ENCODE peak calls at places on chromosomes 3 and 15, in four cellular contexts. S is A549, L is K562, X is HepG2. B is an unnamed sample.

GRCh38 chr3:109640146-109640652 is 302.9 kb upstream of the DPPA4 start:
- DNase-seq in S (no peak), L (no peak), X (no peak), B (no peak)

GRCh38 chr3:44976002-44976815 is at the start of the genes EXOSC7 and ZDHHC3:
- DNase-seq in X (peak), S (peak), L (peak), B (peak)

GRCh38 chr15:77484994-77485393 is 64.3 kb downstream of the HMG20A start:
- DNase-seq in X (no peak), L (no peak), S (no peak), B (no peak)

GRCh38 chr3:101842245-101842934 is 6.9 kb upstream of the NFKBIZ start:
- DNase-seq in X (no peak), S (no peak), L (no peak), B (peak)

GRCh38 chr3:73787620-73788019 is 162.9 kb upstream of the PDZRN3 start:
- DNase-seq in L (no peak), X (no peak), S (no peak), B (no peak)

GRCh38 chr15:60643490-60644040 is 164.6 kb upstream of the ICE2 start:
- DNase-seq in X (no peak), L (no peak), S (no peak), B (no peak)

GRCh38 chr15:52481915-52482314 is 46.8 kb downstream of the MYO5A start:
- DNase-seq in X (no peak), S (no peak), L (no peak), B (no peak)

GRCh38 chr3:146468234-146468931 is 978 bp downstream of the PLSCR2 start:
- DNase-seq in X (no peak), L (no peak), S (no peak), B (no peak)

GRCh38 chr3:100891033-100891432 is 102.2 kb downstream of the ABI3BP start:
- DNase-seq in S (no peak), X (no peak), L (no peak), B (no peak)

GRCh38 chr3:48446425-48447193 is at the start of gene ATRIP:
- DNase-seq in S (peak), L (peak), X (peak), B (peak)

GRCh38 chr15:80958818-80959495 is 30.7 kb downstream of the MESD start:
- DNase-seq in L (no peak), S (no peak), X (no peak), B (no peak)

GRCh38 chr3:169668081-169668956 is 4.8 kb upstream of the MECOM start:
- DNase-seq in L (no peak), S (no peak), X (no peak), B (peak)

DNA sequence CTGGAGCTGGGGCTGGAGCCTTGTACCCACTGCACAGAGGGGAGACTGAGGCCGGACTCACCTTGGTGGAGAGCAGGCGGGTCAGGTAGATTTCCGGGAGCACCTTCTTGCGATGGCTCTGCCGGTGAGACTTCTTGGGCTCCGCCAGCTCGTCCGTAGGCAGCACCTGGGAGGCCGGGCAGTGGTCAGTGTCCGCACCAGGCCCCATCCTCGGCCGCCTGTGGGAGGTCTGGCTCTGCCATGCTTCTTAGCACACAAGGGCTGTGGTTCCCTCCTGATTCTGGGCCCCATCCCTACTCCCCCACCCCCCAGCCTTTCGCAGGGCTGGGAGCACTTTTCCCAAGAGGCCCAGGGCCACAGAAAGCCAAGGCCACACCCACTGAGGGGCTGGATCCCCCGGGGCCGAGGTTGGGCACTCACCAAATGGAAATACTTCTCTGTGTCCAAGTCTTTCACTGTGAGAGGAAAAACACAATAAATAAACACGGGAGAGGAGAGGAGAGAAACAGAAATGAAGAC is 17.4 kb downstream of the H1-8 start:
- DNase-seq in S (no peak), L (peak), X (no peak), B (no peak)
- TF ChIP-seq HMGXB4 in S (no peak), L (no peak), X (no peak), B (no peak)

GRCh38 chr15:76150971-76151598 is 91.3 kb downstream of the TMEM266 start:
- DNase-seq in L (peak), X (peak), S (peak), B (peak)
- TF ChIP-seq HMGXB4 in L (no peak), X (no peak), S (no peak), B (no peak)

GRCh38 chr3:175378348-175378747 is 519.2 kb downstream of the NAALADL2 start:
- DNase-seq in X (no peak), S (no peak), L (no peak), B (no peak)
- TF ChIP-seq HMGXB4 in X (no peak), S (no peak), L (no peak), B (no peak)

GRCh38 chr3:161556533-161556932 is 59.9 kb downstream of the OTOL1 start:
- DNase-seq in X (no peak), S (no peak), L (no peak), B (no peak)

GRCh38 chr3:161557751-161558150 is 61.1 kb downstream of the OTOL1 start:
- DNase-seq in S (no peak), L (no peak), X (no peak), B (no peak)

GRCh38 chr3:161558256-161558655 is 61.6 kb downstream of the OTOL1 start:
- DNase-seq in X (no peak), L (no peak), S (no peak), B (no peak)

GRCh38 chr3:161560006-161560637 is 63.5 kb downstream of the OTOL1 start:
- DNase-seq in L (no peak), X (peak), S (peak), B (peak)

GRCh38 chr3:161559177-161559998 is 62.8 kb downstream of the OTOL1 start:
- DNase-seq in L (peak), S (peak), X (peak), B (peak)
- TF ChIP-seq HMGXB4 in L (no peak), S (no peak), X (no peak), B (no peak)

GRCh38 chr3:88203537-88204143 is 53.9 kb downstream of the C3orf38 start:
- DNase-seq in X (peak), L (peak), S (peak), B (peak)
- TF ChIP-seq HMGXB4 in X (no peak), L (no peak), S (no peak), B (no peak)

GRCh38 chr3:150194957-150195356 is 213.1 kb upstream of the TSC22D2 start:
- DNase-seq in X (no peak), S (no peak), L (no peak), B (no peak)
- TF ChIP-seq HMGXB4 in X (no peak), S (no peak), L (no peak), B (no peak)

DNA sequence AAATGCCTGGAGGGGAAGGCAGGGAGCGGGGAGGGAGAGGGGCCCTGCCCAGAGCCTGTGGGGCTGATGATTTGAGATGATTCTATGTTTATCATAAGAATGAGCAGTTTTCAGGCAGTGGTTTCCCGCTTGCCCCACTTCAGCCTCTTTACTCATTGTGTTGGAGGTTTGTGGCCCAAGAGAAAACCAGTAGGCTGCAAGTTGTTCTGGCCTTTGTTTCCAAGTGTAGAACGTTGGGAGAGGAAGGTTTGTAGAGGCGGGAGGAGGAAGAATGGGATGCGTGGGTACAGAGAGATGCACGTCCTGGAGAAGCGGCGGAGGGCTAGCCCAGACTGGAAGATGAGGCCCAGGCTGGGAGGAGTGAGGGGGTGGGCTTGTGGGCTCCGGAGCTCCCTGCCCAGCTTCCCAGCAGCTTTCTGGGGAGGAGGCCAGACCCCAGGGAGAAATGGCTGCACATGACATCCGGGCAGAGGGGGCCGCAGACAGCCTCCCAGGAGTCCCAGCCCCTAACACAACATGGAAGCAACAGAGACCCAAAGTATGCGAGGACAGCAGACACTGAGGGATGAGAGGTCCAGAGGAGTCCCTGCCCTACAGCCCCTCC is 5.3 kb downstream of the PLA2G4F start:
- DNase-seq in S (no peak), L (no peak), X (no peak), B (no peak)
- TF ChIP-seq HMGXB4 in S (no peak), L (no peak), X (no peak), B (no peak)

DNA sequence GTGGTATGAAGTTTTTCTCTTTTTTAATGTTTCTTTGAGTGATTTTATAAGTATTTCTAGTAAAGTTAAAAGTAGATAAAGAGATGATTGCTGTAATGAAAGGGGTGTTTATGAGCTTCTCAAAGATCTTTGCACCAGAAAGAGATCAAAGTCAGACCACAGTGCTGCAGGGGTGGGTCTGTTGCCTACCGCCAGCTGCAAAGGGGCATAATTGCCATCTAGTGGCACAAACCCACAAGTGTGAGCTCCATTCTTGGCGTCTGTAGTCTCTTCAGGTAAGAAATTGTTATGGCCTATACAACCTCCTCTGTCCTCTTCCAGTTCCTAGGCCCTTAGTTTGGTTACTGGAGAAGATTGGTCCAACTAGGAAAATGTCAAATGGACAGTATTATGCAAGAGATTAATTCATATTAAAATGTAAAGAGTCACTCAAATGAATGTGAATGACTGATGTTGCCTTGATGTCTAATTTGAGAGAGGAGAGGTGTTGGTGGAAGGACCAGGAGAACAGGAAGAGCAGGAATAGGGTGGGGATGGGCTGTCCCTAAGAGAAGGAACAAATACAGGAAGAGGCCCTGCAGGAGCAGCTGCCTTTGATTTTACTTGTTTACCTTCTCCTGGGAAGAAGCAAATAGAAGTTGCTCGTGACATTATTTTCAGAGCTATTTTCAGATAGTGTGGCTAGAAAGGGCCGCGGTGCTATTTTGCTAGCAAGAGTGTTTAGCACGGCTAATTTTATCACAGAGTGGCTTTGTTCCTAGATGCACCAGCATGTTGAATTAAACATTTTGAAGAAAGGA is 53.0 kb upstream of the GSK3B start:
- DNase-seq in L (no peak), X (peak), S (no peak), B (peak)
- TF ChIP-seq HMGXB4 in L (no peak), X (no peak), S (no peak), B (no peak)

GRCh38 chr15:38260077-38260476 is 7.4 kb downstream of the SPRED1 start:
- DNase-seq in L (no peak), X (no peak), S (no peak), B (no peak)

GRCh38 chr15:38259134-38259533 is 6.5 kb downstream of the SPRED1 start:
- DNase-seq in S (no peak), L (no peak), X (no peak), B (no peak)

GRCh38 chr15:38267416-38268022 is 14.9 kb downstream of the SPRED1 start:
- DNase-seq in S (no peak), L (no peak), X (no peak), B (no peak)

GRCh38 chr15:38266247-38266996 is 13.8 kb downstream of the SPRED1 start:
- DNase-seq in L (no peak), X (no peak), S (no peak), B (no peak)

GRCh38 chr15:38263996-38264395 is 11.4 kb downstream of the SPRED1 start:
- DNase-seq in L (no peak), X (no peak), S (no peak), B (no peak)
- TF ChIP-seq HMGXB4 in L (no peak), X (no peak), S (no peak), B (no peak)

B was measured in WTC11.